ENCODE peak calls at places on chromosomes 6 and 20, in five cellular contexts. One of them, this sample, is unnamed.

GRCh38 chr20:23022849-23023248 is 12.3 kb upstream of the SSTR4 start:
- DNase-seq in cardiac fibroblast: no peak
- DNase-seq in AG09319: no peak
- DNase-seq in heart right ventricle: no peak
- DNase-seq in fibroblast of mammary gland: no peak
- DNase-seq in this sample: no peak

GRCh38 chr20:16395366-16395765 is 177.9 kb downstream of the KIF16B start:
- DNase-seq in fibroblast of mammary gland: no peak
- DNase-seq in heart right ventricle: no peak
- DNase-seq in AG09319: no peak
- DNase-seq in cardiac fibroblast: no peak
- DNase-seq in this sample: no peak

GRCh38 chr6:10791673-10792072 is 44.1 kb downstream of the TMEM14B start:
- DNase-seq in fibroblast of mammary gland: no peak
- DNase-seq in heart right ventricle: no peak
- DNase-seq in cardiac fibroblast: no peak
- DNase-seq in AG09319: no peak
- DNase-seq in this sample: no peak

GRCh38 chr20:33668087-33668790 is 1.5 kb downstream of the ACTL10 start:
- DNase-seq in AG09319: no peak
- DNase-seq in fibroblast of mammary gland: no peak
- DNase-seq in heart right ventricle: peak; percentile 9
- DNase-seq in cardiac fibroblast: no peak
- DNase-seq in this sample: no peak

GRCh38 chr6:29887819-29888581 is 54.3 kb upstream of the HLA-A start:
- DNase-seq in AG09319: no peak
- DNase-seq in cardiac fibroblast: peak; percentile 48
- DNase-seq in fibroblast of mammary gland: peak; percentile 24
- DNase-seq in heart right ventricle: peak; percentile 82
- DNase-seq in this sample: peak; percentile 36

GRCh38 chr20:58271596-58272460 is 37.7 kb upstream of the RAB22A start:
- DNase-seq in cardiac fibroblast: no peak
- DNase-seq in heart right ventricle: no peak
- DNase-seq in AG09319: no peak
- DNase-seq in fibroblast of mammary gland: no peak
- DNase-seq in this sample: no peak

GRCh38 chr6:30683137-30683979 is 3.1 kb downstream of the PPP1R18 start:
- DNase-seq in fibroblast of mammary gland: no peak
- DNase-seq in AG09319: no peak
- DNase-seq in heart right ventricle: peak; percentile 48
- DNase-seq in cardiac fibroblast: no peak
- DNase-seq in this sample: peak; percentile 39

GRCh38 chr6:44661631-44662030 is 274.1 kb downstream of the CDC5L start:
- DNase-seq in fibroblast of mammary gland: no peak
- DNase-seq in heart right ventricle: no peak
- DNase-seq in AG09319: no peak
- DNase-seq in cardiac fibroblast: no peak
- DNase-seq in this sample: no peak

GRCh38 chr6:26521485-26522391 is 16.4 kb upstream of the HMGN4 start:
- DNase-seq in fibroblast of mammary gland: peak; percentile 79
- DNase-seq in AG09319: peak; percentile 61
- DNase-seq in heart right ventricle: peak; percentile 86
- DNase-seq in cardiac fibroblast: peak; percentile 81
- DNase-seq in this sample: peak; percentile 38

GRCh38 chr6:106608080-106608668 is 21.1 kb downstream of the RTN4IP1 start:
- DNase-seq in heart right ventricle: no peak
- DNase-seq in fibroblast of mammary gland: peak; percentile 74
- DNase-seq in AG09319: no peak
- DNase-seq in cardiac fibroblast: peak; percentile 81
- DNase-seq in this sample: peak; percentile 80

GRCh38 chr6:134199848-134200606 is 117.9 kb downstream of the SGK1 start:
- DNase-seq in AG09319: no peak
- DNase-seq in heart right ventricle: no peak
- DNase-seq in cardiac fibroblast: no peak
- DNase-seq in fibroblast of mammary gland: no peak
- DNase-seq in this sample: no peak

GRCh38 chr6:44671333-44671732 is 283.8 kb downstream of the CDC5L start:
- DNase-seq in cardiac fibroblast: no peak
- DNase-seq in fibroblast of mammary gland: no peak
- DNase-seq in AG09319: no peak
- DNase-seq in heart right ventricle: no peak
- DNase-seq in this sample: no peak

GRCh38 chr6:129209355-129209754 is 326.4 kb downstream of the LAMA2 start:
- DNase-seq in cardiac fibroblast: no peak
- DNase-seq in fibroblast of mammary gland: no peak
- DNase-seq in AG09319: no peak
- DNase-seq in heart right ventricle: no peak
- DNase-seq in this sample: no peak

GRCh38 chr20:48404598-48404997 is 423.2 kb downstream of the PREX1 start:
- DNase-seq in cardiac fibroblast: no peak
- DNase-seq in fibroblast of mammary gland: no peak
- DNase-seq in AG09319: no peak
- DNase-seq in heart right ventricle: no peak
- DNase-seq in this sample: peak; percentile 6

GRCh38 chr20:37484386-37484785 is 36.7 kb upstream of the NNAT start:
- DNase-seq in fibroblast of mammary gland: no peak
- DNase-seq in heart right ventricle: no peak
- DNase-seq in cardiac fibroblast: no peak
- DNase-seq in AG09319: no peak
- DNase-seq in this sample: no peak

GRCh38 chr20:34546751-34547181 is 11.8 kb upstream of the MAP1LC3A start:
- DNase-seq in AG09319: no peak
- DNase-seq in cardiac fibroblast: no peak
- DNase-seq in heart right ventricle: no peak
- DNase-seq in fibroblast of mammary gland: no peak
- DNase-seq in this sample: no peak

GRCh38 chr6:152863618-152864326 is 113.2 kb downstream of the VIP start:
- DNase-seq in cardiac fibroblast: peak; percentile 87
- DNase-seq in heart right ventricle: no peak
- DNase-seq in fibroblast of mammary gland: peak; percentile 77
- DNase-seq in AG09319: peak; percentile 56
- DNase-seq in this sample: peak; percentile 91

GRCh38 chr6:26233608-26234420 is 131.2 kb upstream of the BTN3A2 start:
- DNase-seq in heart right ventricle: no peak
- DNase-seq in cardiac fibroblast: peak; percentile 73
- DNase-seq in AG09319: no peak
- DNase-seq in fibroblast of mammary gland: no peak
- DNase-seq in this sample: peak; percentile 55

GRCh38 chr6:166850677-166851076 is 105.7 kb downstream of the RNASET2 start:
- DNase-seq in cardiac fibroblast: no peak
- DNase-seq in AG09319: no peak
- DNase-seq in heart right ventricle: no peak
- DNase-seq in fibroblast of mammary gland: no peak
- DNase-seq in this sample: no peak

GRCh38 chr6:117840541-117840983 is 66.5 kb upstream of the SLC35F1 start:
- DNase-seq in cardiac fibroblast: peak; percentile 66
- DNase-seq in heart right ventricle: no peak
- DNase-seq in AG09319: no peak
- DNase-seq in fibroblast of mammary gland: peak; percentile 55
- DNase-seq in this sample: peak; percentile 82

GRCh38 chr20:31517373-31517772 is 3.1 kb downstream of the HM13 start:
- DNase-seq in cardiac fibroblast: peak; percentile 60
- DNase-seq in heart right ventricle: no peak
- DNase-seq in fibroblast of mammary gland: peak; percentile 82
- DNase-seq in AG09319: peak; percentile 43
- DNase-seq in this sample: peak; percentile 59

GRCh38 chr6:167093922-167094432 is 28.9 kb upstream of the CCR6 start:
- DNase-seq in cardiac fibroblast: no peak
- DNase-seq in fibroblast of mammary gland: no peak
- DNase-seq in AG09319: no peak
- DNase-seq in heart right ventricle: no peak
- DNase-seq in this sample: no peak

GRCh38 chr20:14622796-14623195 is 285.4 kb upstream of the FLRT3 start:
- DNase-seq in fibroblast of mammary gland: peak; percentile 73
- DNase-seq in AG09319: no peak
- DNase-seq in heart right ventricle: no peak
- DNase-seq in cardiac fibroblast: peak; percentile 5
- DNase-seq in this sample: peak; percentile 87

GRCh38 chr6:109891924-109892323 is 86.2 kb upstream of the GPR6 start:
- DNase-seq in heart right ventricle: no peak
- DNase-seq in fibroblast of mammary gland: no peak
- DNase-seq in cardiac fibroblast: no peak
- DNase-seq in AG09319: no peak
- DNase-seq in this sample: no peak

GRCh38 chr6:159701413-159701999 is 8.5 kb upstream of the SOD2 start:
- DNase-seq in cardiac fibroblast: peak; percentile 95
- DNase-seq in heart right ventricle: no peak
- DNase-seq in AG09319: peak; percentile 82
- DNase-seq in fibroblast of mammary gland: peak; percentile 98
- DNase-seq in this sample: peak; percentile 92

GRCh38 chr6:52361347-52361944 is 505 bp upstream of the PAQR8 start:
- DNase-seq in cardiac fibroblast: peak; percentile 39
- DNase-seq in AG09319: peak; percentile 14
- DNase-seq in heart right ventricle: peak; percentile 22
- DNase-seq in fibroblast of mammary gland: peak; percentile 54
- DNase-seq in this sample: no peak

GRCh38 chr6:90362273-90362672 is 65.6 kb upstream of the BACH2 start:
- DNase-seq in AG09319: no peak
- DNase-seq in fibroblast of mammary gland: peak; percentile 88
- DNase-seq in heart right ventricle: no peak
- DNase-seq in cardiac fibroblast: peak; percentile 39
- DNase-seq in this sample: no peak

GRCh38 chr6:126333729-126334128 is 6.2 kb upstream of the CENPW start:
- DNase-seq in cardiac fibroblast: no peak
- DNase-seq in heart right ventricle: no peak
- DNase-seq in fibroblast of mammary gland: no peak
- DNase-seq in AG09319: no peak
- DNase-seq in this sample: no peak

GRCh38 chr6:126341126-126341525 is 1.2 kb downstream of the CENPW start:
- DNase-seq in heart right ventricle: no peak
- DNase-seq in cardiac fibroblast: no peak
- DNase-seq in AG09319: no peak
- DNase-seq in fibroblast of mammary gland: no peak
- DNase-seq in this sample: no peak

GRCh38 chr6:126339796-126340750 is at the start of gene CENPW:
- DNase-seq in fibroblast of mammary gland: peak; percentile 91
- DNase-seq in AG09319: peak; percentile 57
- DNase-seq in heart right ventricle: peak; percentile 82
- DNase-seq in cardiac fibroblast: peak; percentile 91
- DNase-seq in this sample: peak; percentile 92

GRCh38 chr6:126337323-126337722 is 2.6 kb upstream of the CENPW start:
- DNase-seq in heart right ventricle: no peak
- DNase-seq in AG09319: peak; percentile 25
- DNase-seq in fibroblast of mammary gland: peak; percentile 91
- DNase-seq in cardiac fibroblast: peak; percentile 89
- DNase-seq in this sample: peak; percentile 86

GRCh38 chr6:126335210-126335609 is 4.7 kb upstream of the CENPW start:
- DNase-seq in AG09319: no peak
- DNase-seq in heart right ventricle: no peak
- DNase-seq in fibroblast of mammary gland: no peak
- DNase-seq in cardiac fibroblast: no peak
- DNase-seq in this sample: no peak
- TF ChIP-seq CTCF in AG09319: no peak
- TF ChIP-seq CTCF in heart right ventricle: no peak
- TF ChIP-seq CTCF in fibroblast of mammary gland: peak; percentile 8
- TF ChIP-seq CTCF in cardiac fibroblast: no peak
- TF ChIP-seq CTCF in this sample: no peak

DNA sequence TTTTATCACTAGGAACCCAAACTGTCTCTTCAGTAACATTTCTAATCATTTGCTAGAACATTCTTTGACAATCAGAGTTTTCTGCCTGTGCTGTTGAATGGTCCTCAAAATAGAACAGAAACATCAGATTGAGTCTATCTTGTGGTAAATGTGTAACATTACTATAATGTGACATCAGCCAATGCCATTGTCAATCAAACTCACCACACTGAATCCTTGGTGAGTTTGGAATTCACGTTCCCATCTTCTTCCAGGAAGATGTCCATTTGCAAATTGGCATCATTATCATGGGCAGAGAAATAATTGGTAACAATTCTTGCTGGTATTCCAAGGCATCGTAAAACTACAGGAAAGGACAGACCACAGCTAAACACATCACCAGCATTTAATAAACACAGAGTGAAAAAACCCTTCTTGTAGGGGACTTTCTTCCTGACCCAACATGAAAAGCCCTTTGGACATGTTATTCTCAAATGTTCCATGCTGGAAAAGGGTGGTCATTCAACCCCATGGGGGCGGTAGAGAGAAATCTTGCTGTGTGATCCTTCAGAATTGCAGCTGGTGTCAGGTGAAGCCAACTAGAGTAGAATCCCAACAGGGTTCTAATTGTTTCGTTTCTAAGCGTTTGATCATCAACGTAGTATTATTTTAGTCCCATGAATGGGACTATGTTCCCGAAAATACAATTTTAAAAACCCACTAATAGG is 98.5 kb downstream of the F13A1 start:
- DNase-seq in heart right ventricle: no peak
- DNase-seq in AG09319: no peak
- DNase-seq in fibroblast of mammary gland: no peak
- DNase-seq in cardiac fibroblast: no peak
- DNase-seq in this sample: peak; percentile 50
- TF ChIP-seq CTCF in heart right ventricle: peak; percentile 37
- TF ChIP-seq CTCF in AG09319: no peak
- TF ChIP-seq CTCF in fibroblast of mammary gland: peak; percentile 14
- TF ChIP-seq CTCF in cardiac fibroblast: no peak
- TF ChIP-seq CTCF in this sample: no peak

GRCh38 chr6:8135276-8135675 is 32.9 kb upstream of the EEF1E1 start:
- DNase-seq in cardiac fibroblast: no peak
- DNase-seq in AG09319: no peak
- DNase-seq in fibroblast of mammary gland: no peak
- DNase-seq in heart right ventricle: no peak
- DNase-seq in this sample: no peak

GRCh38 chr6:8132130-8132529 is 29.8 kb upstream of the EEF1E1 start:
- DNase-seq in heart right ventricle: no peak
- DNase-seq in fibroblast of mammary gland: no peak
- DNase-seq in AG09319: no peak
- DNase-seq in cardiac fibroblast: no peak
- DNase-seq in this sample: no peak

GRCh38 chr6:8130399-8130798 is 28.1 kb upstream of the EEF1E1 start:
- DNase-seq in AG09319: no peak
- DNase-seq in cardiac fibroblast: peak; percentile 42
- DNase-seq in heart right ventricle: no peak
- DNase-seq in fibroblast of mammary gland: peak; percentile 47
- DNase-seq in this sample: peak; percentile 56

DNA sequence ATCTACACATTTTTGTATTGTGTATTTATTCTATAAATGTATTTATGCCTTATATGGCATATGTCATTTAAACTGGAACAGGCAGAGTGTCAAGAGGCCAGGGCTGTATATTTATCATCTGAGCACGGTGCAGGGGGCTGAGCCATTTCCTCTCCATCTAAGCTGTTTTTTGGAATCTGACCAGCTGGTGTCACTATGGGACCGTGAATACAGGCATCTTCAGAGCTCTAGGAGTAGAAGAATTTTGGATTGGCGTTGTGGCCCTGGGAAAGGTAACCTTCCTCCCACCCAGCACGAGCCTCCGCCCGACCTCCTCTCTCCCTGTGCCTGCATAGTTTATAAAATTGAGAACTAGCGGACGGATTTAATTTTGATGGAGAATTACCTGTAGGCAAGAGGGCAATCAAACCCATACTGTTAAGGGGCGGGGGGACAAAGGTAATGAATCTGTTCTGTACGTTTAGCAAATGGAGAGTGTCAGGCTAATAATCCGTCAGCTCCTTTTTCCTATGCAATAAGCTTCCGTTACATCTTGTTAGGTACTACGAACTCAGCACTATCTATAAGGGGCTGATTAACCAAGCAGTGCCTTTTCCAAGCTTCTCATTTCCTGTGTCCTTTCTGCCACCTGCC is 29.0 kb upstream of the EEF1E1 start:
- DNase-seq in fibroblast of mammary gland: peak; percentile 71
- DNase-seq in AG09319: no peak
- DNase-seq in heart right ventricle: no peak
- DNase-seq in cardiac fibroblast: peak; percentile 79
- DNase-seq in this sample: peak; percentile 82
- TF ChIP-seq CTCF in fibroblast of mammary gland: peak; percentile 59
- TF ChIP-seq CTCF in AG09319: peak; percentile 70
- TF ChIP-seq CTCF in heart right ventricle: peak; percentile 55
- TF ChIP-seq CTCF in cardiac fibroblast: peak; percentile 56
- TF ChIP-seq CTCF in this sample: peak; percentile 80

GRCh38 chr6:7086488-7086887 is 21.3 kb upstream of the RREB1 start:
- DNase-seq in AG09319: no peak
- DNase-seq in cardiac fibroblast: peak; percentile 33
- DNase-seq in fibroblast of mammary gland: peak; percentile 55
- DNase-seq in heart right ventricle: no peak
- DNase-seq in this sample: no peak
- TF ChIP-seq CTCF in AG09319: peak; percentile 24
- TF ChIP-seq CTCF in cardiac fibroblast: no peak
- TF ChIP-seq CTCF in fibroblast of mammary gland: peak; percentile 22
- TF ChIP-seq CTCF in heart right ventricle: peak; percentile 19
- TF ChIP-seq CTCF in this sample: no peak